ENCODE peak calls at places on chromosome 7, in nine cellular contexts. H, C, E, J, I, F, A, X and R are unnamed samples. For H3K4me1, the result is how much of the 10 kb centered on the place peaks cover.

GRCh38 chr7:90412458-90413184 is 9.4 kb downstream of the CLDN12 start:
- DNase-seq in I (no peak), A (no peak), J (no peak), E (peak), H (no peak), X (peak), C (peak), F (no peak), R (peak)

GRCh38 chr7:2567663-2568238 is 9.0 kb downstream of the IQCE start:
- DNase-seq in A (peak), C (peak), J (no peak), I (no peak), E (no peak), H (peak), F (no peak), X (no peak), R (no peak)

GRCh38 chr7:143458263-143458662 is 15.0 kb downstream of the TAS2R60 start:
- DNase-seq in F (no peak), H (no peak), J (no peak), E (no peak), I (no peak), A (no peak), C (no peak), X (no peak), R (no peak)

GRCh38 chr7:139231513-139232376 is 708 bp downstream of the UBN2 start:
- DNase-seq in I (no peak), X (no peak), E (peak), J (no peak), H (peak), C (peak), F (peak), A (peak), R (peak)

GRCh38 chr7:139095194-139095659 is 14.3 kb downstream of the ZC3HAV1 start:
- DNase-seq in E (no peak), H (no peak), X (no peak), A (no peak), I (no peak), C (no peak), F (no peak), J (peak), R (no peak)

GRCh38 chr7:151109094-151110048 is 23.1 kb downstream of the AGAP3 start:
- DNase-seq in X (no peak), C (peak), A (no peak), I (no peak), E (no peak), J (no peak), H (peak), F (no peak), R (no peak)

GRCh38 chr7:30799206-30799975 is 28.2 kb downstream of the MINDY4 start:
- DNase-seq in A (no peak), E (no peak), H (no peak), I (peak), C (peak), F (peak), X (no peak), J (no peak), R (no peak)

GRCh38 chr7:138164804-138165203 is 88.5 kb downstream of the AKR1D1 start:
- DNase-seq in X (no peak), A (no peak), C (no peak), H (no peak), J (no peak), F (no peak), I (no peak), E (no peak), R (no peak)

GRCh38 chr7:100888529-100888987 is 957 bp downstream of the UFSP1 start:
- DNase-seq in A (no peak), C (no peak), F (no peak), J (no peak), H (no peak), X (no peak), E (no peak), I (no peak), R (no peak)
- H3K4me1 ChIP-seq in A (under half), C (under half), F (under half), J (under half), H (under half), X (under half), E (under half), I (under half), R (under half)

DNA sequence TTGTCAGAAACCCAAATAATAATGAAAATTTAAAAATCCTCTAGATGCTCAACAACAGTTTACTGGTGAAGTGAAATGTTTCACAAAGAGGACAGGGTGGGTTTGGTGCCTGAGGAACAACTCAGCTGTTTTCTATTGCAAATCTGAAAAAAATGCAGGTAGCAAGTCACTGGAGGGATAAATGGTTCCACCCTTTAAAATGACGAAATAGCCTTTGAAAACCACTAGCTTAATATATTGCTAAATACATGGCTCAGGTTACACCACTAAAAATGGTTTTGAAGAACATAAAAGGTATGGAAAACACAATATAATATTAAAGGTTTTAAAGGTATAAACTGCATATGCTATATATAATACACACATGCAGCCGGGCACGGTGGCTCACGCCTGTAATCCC is 69.5 kb downstream of the LMBR1 start:
- DNase-seq in F (no peak), H (no peak), E (no peak), A (no peak), C (peak), X (no peak), I (no peak), J (no peak), R (no peak)
- H3K4me3 ChIP-seq in F (no peak), H (no peak), E (no peak), A (no peak), C (no peak), X (no peak), I (no peak), J (no peak), R (no peak)

GRCh38 chr7:40570218-40570617 is 435.4 kb downstream of the SUGCT start:
- DNase-seq in F (no peak), I (no peak), H (no peak), A (no peak), C (peak), J (no peak), E (no peak), X (no peak), R (peak)
- H3K4me1 ChIP-seq in F (under half), I (under half), H (under half), A (under half), C (half or more), J (under half), E (under half), X (under half), R (under half)

DNA sequence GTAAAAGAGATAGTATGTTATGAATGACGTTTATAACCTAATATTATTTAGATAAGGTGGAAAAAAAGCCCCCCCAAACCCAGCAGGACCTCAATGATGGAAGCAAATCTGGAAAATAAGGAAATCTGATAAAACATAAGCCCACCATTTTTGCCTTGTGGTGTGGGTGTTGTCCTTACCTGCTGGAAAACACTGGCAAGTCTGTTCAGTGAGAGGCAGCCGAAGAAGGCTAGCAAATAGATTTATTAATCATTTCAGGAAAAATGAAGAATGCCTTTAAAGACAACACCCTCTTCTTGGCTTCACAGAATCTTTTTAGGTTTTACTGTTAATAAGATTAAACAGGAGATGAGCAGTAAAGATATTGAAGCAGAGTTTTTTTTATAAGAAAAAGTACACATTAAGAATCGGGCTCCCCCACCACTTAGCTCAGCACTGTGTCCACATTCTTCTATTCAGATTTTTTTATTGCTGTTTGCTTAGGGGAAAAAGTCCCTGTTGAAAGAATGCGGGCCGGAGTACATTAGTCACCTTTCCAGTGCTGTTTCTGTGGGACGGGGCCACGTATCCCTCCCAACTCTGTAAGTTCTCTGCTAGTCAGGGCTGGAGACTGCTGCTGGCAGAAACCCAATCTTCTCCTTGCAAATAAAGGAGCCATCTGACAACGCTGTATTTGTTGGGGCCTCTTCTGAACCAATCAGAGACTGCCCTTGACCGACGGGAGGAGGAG is 104.1 kb downstream of the EVX1 start:
- DNase-seq in H (no peak), J (no peak), I (no peak), C (peak), E (peak), F (no peak), A (no peak), X (peak), R (no peak)
- H3K4me3 ChIP-seq in H (no peak), J (no peak), I (no peak), C (no peak), E (no peak), F (no peak), A (no peak), X (no peak), R (no peak)

GRCh38 chr7:55104707-55105433 is 86.1 kb downstream of the EGFR start:
- DNase-seq in J (no peak), X (no peak), E (no peak), A (no peak), F (no peak), H (no peak), I (no peak), C (no peak), R (no peak)

GRCh38 chr7:55107946-55108345 is 89.1 kb downstream of the EGFR start:
- DNase-seq in F (no peak), J (no peak), E (no peak), H (no peak), C (no peak), A (no peak), X (no peak), I (no peak), R (no peak)

GRCh38 chr7:55104123-55104522 is 85.3 kb downstream of the EGFR start:
- DNase-seq in I (no peak), C (no peak), A (no peak), E (no peak), X (no peak), J (no peak), F (no peak), H (no peak), R (no peak)

GRCh38 chr7:55108401-55108800 is 89.6 kb downstream of the EGFR start:
- DNase-seq in A (no peak), I (no peak), H (no peak), X (no peak), E (no peak), F (no peak), J (no peak), C (no peak), R (no peak)

DNA sequence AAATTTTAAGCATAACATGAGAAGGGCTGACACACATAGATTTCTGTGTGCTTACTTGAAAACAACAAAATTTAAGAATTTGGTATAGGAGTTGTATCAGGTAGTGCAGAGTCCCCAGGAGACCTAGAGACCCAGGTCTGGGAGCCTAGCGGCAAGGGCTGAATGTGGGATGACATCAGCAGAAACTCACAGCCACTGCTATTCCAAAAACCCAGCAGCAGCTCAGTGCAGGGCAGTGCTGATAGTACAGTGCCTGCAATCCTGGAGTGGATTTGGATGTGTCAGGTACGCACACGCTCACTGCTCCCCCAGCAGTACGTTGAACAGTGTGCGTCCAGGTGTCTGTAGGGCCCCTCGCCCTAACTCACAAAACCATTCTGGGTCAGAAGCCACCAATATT is 87.1 kb downstream of the EGFR start:
- DNase-seq in J (no peak), C (no peak), A (no peak), X (no peak), I (no peak), H (no peak), F (no peak), E (no peak), R (no peak)
- H3K4me1 ChIP-seq in J (half or more), C (under half), A (under half), X (half or more), I (under half), H (under half), F (under half), E (under half), R (under half)

DNA sequence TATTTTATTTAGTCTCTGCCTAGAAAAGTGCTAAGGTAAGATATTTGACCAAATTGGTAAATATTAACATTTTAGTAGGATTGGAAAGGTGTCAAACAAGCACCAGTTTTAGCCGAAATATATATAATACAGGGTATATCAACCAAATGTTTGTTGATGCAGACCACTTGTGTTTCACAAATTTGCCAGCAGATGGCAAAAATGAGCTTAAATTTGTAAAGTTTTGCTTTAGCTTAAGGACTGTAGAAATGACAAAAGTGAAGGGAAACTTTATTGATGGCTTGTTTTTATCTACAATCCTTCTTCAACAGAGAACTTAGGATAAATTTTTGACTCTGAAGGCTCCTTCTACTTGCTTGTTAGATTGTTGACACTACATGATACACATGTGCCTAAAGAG is 4.8 kb upstream of the POLR1F start:
- DNase-seq in X (peak), H (no peak), I (no peak), F (no peak), A (no peak), C (peak), E (no peak), J (no peak), R (no peak)
- H3K4me3 ChIP-seq in X (no peak), H (no peak), I (no peak), F (no peak), A (no peak), C (no peak), E (no peak), J (no peak), R (no peak)

DNA sequence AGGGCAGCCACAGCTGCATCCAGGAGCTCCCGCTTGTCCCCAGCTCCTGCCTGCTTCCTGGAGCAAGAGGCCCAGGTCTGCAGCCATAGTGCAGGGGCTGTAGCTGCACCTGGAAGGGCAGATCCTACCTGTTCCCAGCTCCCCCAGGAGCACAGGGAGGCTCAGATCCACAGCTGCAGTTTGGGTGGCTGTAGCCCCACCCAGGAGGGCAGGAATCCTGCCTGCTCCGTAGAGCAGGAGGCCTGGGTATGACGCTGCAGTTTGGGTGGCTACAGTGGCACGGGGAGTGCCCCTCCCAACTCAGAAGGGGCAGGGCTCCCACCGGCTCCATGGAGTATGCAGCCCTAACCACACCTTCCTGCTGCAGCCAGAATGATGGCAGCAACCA is 26.7 kb upstream of the CDCA7L start:
- DNase-seq in C (no peak), E (no peak), J (no peak), A (no peak), I (no peak), H (no peak), F (no peak), X (peak), R (no peak)
- H3K4me1 ChIP-seq in C (under half), E (under half), J (under half), A (under half), I (under half), H (under half), F (under half), X (under half), R (under half)

DNA sequence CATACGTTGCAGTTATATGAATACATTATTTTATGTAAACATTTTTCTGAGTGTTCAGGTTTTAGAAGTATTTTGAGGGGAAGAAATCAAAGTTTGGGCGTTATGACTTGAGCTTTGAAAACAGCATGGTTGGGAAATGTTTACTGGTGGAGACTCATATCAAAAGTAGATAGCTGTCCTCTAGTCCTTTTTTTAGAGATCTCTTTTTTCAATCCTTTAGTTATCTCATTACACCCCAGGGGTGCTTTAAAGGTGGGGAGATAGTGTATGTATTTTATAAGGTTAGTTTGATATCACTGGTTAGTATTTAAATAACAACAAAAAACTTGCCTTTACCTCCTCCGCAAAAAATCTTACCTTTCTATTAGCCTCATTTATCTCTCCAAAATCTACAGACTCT is 2.3 kb downstream of the DMTF1 start:
- DNase-seq in C (no peak), F (no peak), I (no peak), J (no peak), X (no peak), H (no peak), A (no peak), E (no peak), R (no peak)
- H3K4me3 ChIP-seq in C (peak), F (peak), I (peak), J (peak), X (no peak), H (peak), A (peak), E (peak), R (no peak)